ENCODE peak calls at places on chromosomes 1 and 21, in ten cellular contexts. X, G, D, U, O, K, R, N, Y and E are unnamed samples.

GRCh38 chr1:202018476-202019234 is 8.3 kb downstream of the ELF3 start:
- DNase-seq in X (no peak), G (peak), D (no peak), U (no peak), O (peak), K (no peak), R (no peak), N (no peak), Y (no peak), E (no peak)

GRCh38 chr1:47675047-47675675 is 237.3 kb downstream of the FOXD2 start:
- DNase-seq in X (no peak), G (no peak), D (no peak), U (no peak), O (no peak), K (no peak), R (no peak), N (peak), Y (no peak), E (no peak)

GRCh38 chr1:224563666-224564065 is 52.5 kb upstream of the CNIH3 start:
- DNase-seq in X (no peak), G (no peak), D (no peak), U (no peak), O (no peak), K (no peak), R (no peak), N (no peak), Y (no peak), E (no peak)

GRCh38 chr1:246165826-246166709 is 341.0 kb downstream of the SMYD3 start:
- DNase-seq in X (no peak), G (no peak), D (peak), U (no peak), O (no peak), K (no peak), R (no peak), N (no peak), Y (no peak), E (no peak)

GRCh38 chr1:157505481-157506272 is 46.6 kb downstream of the FCRL5 start:
- DNase-seq in X (no peak), G (peak), D (no peak), U (peak), O (peak), K (peak), R (peak), N (no peak), Y (peak), E (no peak)

GRCh38 chr1:24142546-24143431 is at the start of gene IL22RA1:
- DNase-seq in X (no peak), G (no peak), D (no peak), U (peak), O (peak), K (no peak), R (no peak), N (no peak), Y (no peak), E (no peak)

GRCh38 chr21:42568377-42568776 is 54.7 kb downstream of the SLC37A1 start:
- DNase-seq in X (peak), G (no peak), D (no peak), U (no peak), O (no peak), K (no peak), R (no peak), N (no peak), Y (no peak), E (no peak)

GRCh38 chr1:19560480-19560879 is 75.1 kb upstream of the CAPZB start:
- DNase-seq in X (no peak), G (no peak), D (no peak), U (no peak), O (no peak), K (no peak), R (no peak), N (no peak), Y (no peak), E (no peak)

GRCh38 chr1:44608141-44608540 is 66.1 kb downstream of the TMEM53 start:
- DNase-seq in X (no peak), G (no peak), D (no peak), U (no peak), O (no peak), K (no peak), R (no peak), N (no peak), Y (no peak), E (no peak)

GRCh38 chr1:117466761-117467160 is 99.5 kb downstream of the MAN1A2 start:
- DNase-seq in X (no peak), G (no peak), D (no peak), U (no peak), O (no peak), K (no peak), R (no peak), N (no peak), Y (no peak), E (no peak)

GRCh38 chr21:39681845-39682244 is 63.1 kb upstream of the IGSF5 start:
- DNase-seq in X (no peak), G (no peak), D (no peak), U (peak), O (no peak), K (peak), R (no peak), N (no peak), Y (no peak), E (no peak)

GRCh38 chr21:46452719-46453118 is 6.0 kb upstream of the DIP2A start:
- DNase-seq in X (no peak), G (no peak), D (no peak), U (no peak), O (no peak), K (no peak), R (no peak), N (no peak), Y (no peak), E (no peak)

GRCh38 chr1:156162430-156163037 is 9.1 kb downstream of the SEMA4A start:
- DNase-seq in X (no peak), G (no peak), D (no peak), U (no peak), O (no peak), K (no peak), R (no peak), N (no peak), Y (no peak), E (no peak)

GRCh38 chr1:165235158-165235776 is 121.2 kb downstream of the LMX1A start:
- DNase-seq in X (no peak), G (no peak), D (no peak), U (no peak), O (no peak), K (no peak), R (no peak), N (no peak), Y (no peak), E (no peak)

GRCh38 chr1:33943978-33944377 is 80.1 kb downstream of the HMGB4 start:
- DNase-seq in X (no peak), G (no peak), D (no peak), U (peak), O (no peak), K (peak), R (peak), N (no peak), Y (no peak), E (no peak)

GRCh38 chr1:91754348-91754747 is 131.6 kb downstream of the TGFBR3 start:
- DNase-seq in X (no peak), G (no peak), D (no peak), U (no peak), O (no peak), K (no peak), R (no peak), N (peak), Y (no peak), E (no peak)

GRCh38 chr1:158103860-158104522 is 76.7 kb upstream of the CD1D start:
- DNase-seq in X (no peak), G (no peak), D (no peak), U (no peak), O (no peak), K (no peak), R (no peak), N (no peak), Y (no peak), E (no peak)

GRCh38 chr1:47881505-47882442 is 115.4 kb downstream of the TRABD2B start:
- DNase-seq in X (no peak), G (no peak), D (no peak), U (peak), O (no peak), K (no peak), R (no peak), N (no peak), Y (no peak), E (no peak)

GRCh38 chr1:8055973-8056372 is 29.9 kb upstream of the ERRFI1 start:
- DNase-seq in X (no peak), G (no peak), D (no peak), U (peak), O (peak), K (peak), R (no peak), N (no peak), Y (no peak), E (no peak)

GRCh38 chr1:65980241-65980640 is 187.5 kb downstream of the PDE4B start:
- DNase-seq in X (no peak), G (no peak), D (no peak), U (no peak), O (no peak), K (no peak), R (no peak), N (no peak), Y (no peak), E (no peak)

GRCh38 chr1:118783095-118783758 is 204.9 kb downstream of the TBX15 start:
- DNase-seq in X (no peak), G (no peak), D (no peak), U (no peak), O (no peak), K (no peak), R (no peak), N (no peak), Y (no peak), E (no peak)

GRCh38 chr1:150562384-150563339 is 13.5 kb downstream of the ADAMTSL4 start:
- DNase-seq in X (peak), G (no peak), D (no peak), U (no peak), O (no peak), K (no peak), R (no peak), N (no peak), Y (peak), E (no peak)

GRCh38 chr1:210260087-210260486 is 27.5 kb downstream of the SERTAD4 start:
- DNase-seq in X (no peak), G (no peak), D (no peak), U (no peak), O (no peak), K (no peak), R (no peak), N (no peak), Y (no peak), E (no peak)

GRCh38 chr21:46093668-46094400 is 4.1 kb upstream of the COL6A2 start:
- DNase-seq in X (peak), G (no peak), D (peak), U (no peak), O (no peak), K (no peak), R (no peak), N (peak), Y (peak), E (no peak)

GRCh38 chr1:246577082-246577719 is 10.9 kb downstream of the CNST start:
- DNase-seq in X (no peak), G (no peak), D (no peak), U (no peak), O (no peak), K (no peak), R (no peak), N (no peak), Y (no peak), E (no peak)

GRCh38 chr1:25737151-25737550 is 62.8 kb upstream of the SELENON start:
- DNase-seq in X (no peak), G (no peak), D (no peak), U (no peak), O (no peak), K (no peak), R (no peak), N (no peak), Y (no peak), E (peak)

GRCh38 chr1:236143104-236143948 is 987 bp downstream of the GPR137B start:
- DNase-seq in X (peak), G (no peak), D (no peak), U (peak), O (no peak), K (peak), R (peak), N (no peak), Y (no peak), E (no peak)

GRCh38 chr1:201506573-201507567 is at the start of gene CSRP1:
- DNase-seq in X (peak), G (no peak), D (peak), U (peak), O (peak), K (no peak), R (no peak), N (peak), Y (peak), E (no peak)

GRCh38 chr1:19081218-19081893 is 124.9 kb upstream of the IFFO2 start:
- DNase-seq in X (no peak), G (no peak), D (no peak), U (peak), O (no peak), K (no peak), R (no peak), N (peak), Y (no peak), E (peak)

GRCh38 chr1:202411421-202411820 is 62.9 kb downstream of the PPP1R12B start:
- DNase-seq in X (no peak), G (no peak), D (no peak), U (no peak), O (no peak), K (no peak), R (no peak), N (no peak), Y (no peak), E (no peak)

GRCh38 chr1:159177273-159177907 is 6.0 kb downstream of the CADM3 start:
- DNase-seq in X (no peak), G (peak), D (no peak), U (peak), O (peak), K (no peak), R (peak), N (no peak), Y (no peak), E (no peak)

GRCh38 chr1:25565188-25565591 is 21.8 kb downstream of the LDLRAP1 start:
- DNase-seq in X (no peak), G (no peak), D (no peak), U (peak), O (no peak), K (no peak), R (no peak), N (no peak), Y (no peak), E (no peak)

GRCh38 chr21:45463871-45464270 is 58.9 kb downstream of the COL18A1 start:
- DNase-seq in X (no peak), G (no peak), D (no peak), U (no peak), O (no peak), K (no peak), R (no peak), N (no peak), Y (no peak), E (peak)

GRCh38 chr21:46006547-46007497 is 25.3 kb downstream of the COL6A1 start:
- DNase-seq in X (peak), G (no peak), D (peak), U (no peak), O (no peak), K (no peak), R (no peak), N (no peak), Y (no peak), E (peak)

GRCh38 chr1:44694863-44695478 is 20.5 kb downstream of the ARMH1 start:
- DNase-seq in X (no peak), G (no peak), D (no peak), U (no peak), O (no peak), K (no peak), R (no peak), N (no peak), Y (no peak), E (no peak)

GRCh38 chr21:20783611-20784010 is 214.6 kb upstream of the NCAM2 start:
- DNase-seq in X (no peak), G (no peak), D (no peak), U (no peak), O (no peak), K (no peak), R (no peak), N (no peak), Y (no peak), E (no peak)

GRCh38 chr1:227889863-227890405 is 57.8 kb downstream of the WNT9A start:
- DNase-seq in X (peak), G (peak), D (peak), U (no peak), O (no peak), K (no peak), R (no peak), N (peak), Y (no peak), E (no peak)

GRCh38 chr1:3337798-3338724 is 116.4 kb upstream of the ARHGEF16 start:
- DNase-seq in X (no peak), G (no peak), D (no peak), U (no peak), O (no peak), K (no peak), R (no peak), N (no peak), Y (no peak), E (no peak)
- TF ChIP-seq CTCF in X (no peak), G (no peak), D (no peak), U (no peak), O (no peak), K (no peak), R (no peak), N (no peak), Y (no peak), E (no peak)

DNA sequence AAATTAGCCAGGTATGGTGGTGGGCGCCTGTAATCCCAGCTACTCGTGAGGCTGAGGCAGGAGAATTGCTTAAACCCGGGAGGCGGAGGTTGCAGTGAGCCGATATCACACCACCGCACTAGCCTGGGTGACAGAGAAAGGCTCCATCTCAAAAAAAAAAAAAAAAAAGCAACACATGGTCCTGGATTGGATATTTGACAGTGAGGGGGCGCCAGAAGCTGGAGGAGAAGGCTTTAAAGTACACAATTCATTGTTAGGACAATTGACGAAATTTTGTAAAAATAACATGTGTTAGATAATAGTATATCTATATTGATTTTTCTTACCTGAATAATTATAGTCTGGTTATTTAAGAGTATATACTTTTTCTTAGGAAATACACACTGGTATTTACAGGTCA is 50.2 kb upstream of the USP25 start:
- DNase-seq in X (no peak), G (no peak), D (no peak), U (no peak), O (no peak), K (no peak), R (no peak), N (no peak), Y (no peak), E (no peak)
- TF ChIP-seq CTCF in X (no peak), G (no peak), D (no peak), U (peak), O (no peak), K (no peak), R (no peak), N (no peak), Y (no peak), E (peak)

GRCh38 chr1:30785181-30785580 is 27.6 kb upstream of the LAPTM5 start:
- DNase-seq in X (no peak), G (no peak), D (no peak), U (no peak), O (no peak), K (no peak), R (no peak), N (no peak), Y (no peak), E (no peak)

GRCh38 chr1:30781906-30782305 is 24.3 kb upstream of the LAPTM5 start:
- DNase-seq in X (no peak), G (no peak), D (no peak), U (no peak), O (no peak), K (no peak), R (no peak), N (no peak), Y (no peak), E (no peak)

GRCh38 chr1:30780409-30780808 is 22.8 kb upstream of the LAPTM5 start:
- DNase-seq in X (no peak), G (no peak), D (no peak), U (no peak), O (no peak), K (no peak), R (no peak), N (no peak), Y (no peak), E (no peak)

GRCh38 chr1:30783244-30783915 is 25.8 kb upstream of the LAPTM5 start:
- DNase-seq in X (no peak), G (no peak), D (no peak), U (no peak), O (no peak), K (no peak), R (no peak), N (no peak), Y (no peak), E (no peak)

DNA sequence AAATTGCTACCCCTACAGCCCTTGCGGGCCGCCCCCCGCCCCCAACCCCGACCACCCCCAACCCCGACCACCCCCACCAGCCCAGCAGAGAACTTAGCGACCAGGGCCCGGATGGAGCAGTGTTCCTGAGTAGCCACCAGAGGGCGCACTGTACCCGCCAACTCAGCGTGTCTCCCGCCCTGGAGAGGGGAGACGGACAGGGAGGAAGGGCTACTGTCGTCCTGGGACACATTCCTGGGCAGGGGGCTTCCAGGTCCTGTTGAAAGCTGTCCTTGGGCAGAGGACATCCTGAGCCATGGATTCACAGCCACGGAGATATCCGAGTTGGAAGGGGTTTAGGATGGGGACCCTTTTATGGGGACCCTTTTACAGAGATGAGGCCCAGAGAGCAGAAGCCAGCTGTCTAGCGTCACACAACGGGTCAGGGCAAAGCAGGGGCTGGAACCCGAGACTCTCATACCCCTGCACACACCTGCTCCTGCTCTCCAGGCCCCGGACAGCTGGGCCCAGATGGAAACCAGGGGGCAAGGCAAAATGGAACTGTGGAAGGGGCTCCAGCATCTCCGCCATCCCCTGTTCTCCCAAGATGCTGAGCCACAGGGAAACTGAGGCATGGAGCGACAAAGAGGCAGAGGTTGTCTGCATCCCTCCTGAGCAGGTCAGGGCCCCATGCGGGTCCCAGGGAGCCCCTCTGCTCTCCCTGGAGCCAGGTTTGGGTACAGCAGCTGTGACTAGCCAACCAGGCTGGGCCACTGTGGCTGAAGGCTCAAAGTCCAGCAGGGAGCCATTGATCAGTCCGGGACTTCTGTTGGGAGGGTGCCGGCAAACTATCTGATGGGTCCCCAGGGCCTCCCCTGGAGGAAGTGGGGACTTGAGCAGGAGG is 25.0 kb upstream of the LAPTM5 start:
- DNase-seq in X (peak), G (peak), D (no peak), U (no peak), O (no peak), K (no peak), R (no peak), N (peak), Y (peak), E (no peak)
- TF ChIP-seq CTCF in X (no peak), G (peak), D (peak), U (peak), O (peak), K (peak), R (peak), N (no peak), Y (no peak), E (peak)

GRCh38 chr1:1760345-1760650 is 18.0 kb downstream of the NADK start:
- DNase-seq in X (no peak), G (no peak), D (no peak), U (no peak), O (no peak), K (no peak), R (no peak), N (no peak), Y (no peak), E (no peak)

GRCh38 chr1:1761504-1762376 is 16.5 kb downstream of the NADK start:
- DNase-seq in X (no peak), G (no peak), D (no peak), U (no peak), O (no peak), K (no peak), R (no peak), N (no peak), Y (no peak), E (peak)

GRCh38 chr1:1764876-1765478 is 13.3 kb downstream of the NADK start:
- DNase-seq in X (no peak), G (no peak), D (no peak), U (no peak), O (no peak), K (no peak), R (no peak), N (no peak), Y (no peak), E (no peak)

GRCh38 chr1:1760715-1761114 is 17.6 kb downstream of the NADK start:
- DNase-seq in X (no peak), G (no peak), D (no peak), U (no peak), O (no peak), K (no peak), R (no peak), N (no peak), Y (no peak), E (no peak)

GRCh38 chr1:1763657-1764621 is 14.3 kb downstream of the NADK start:
- DNase-seq in X (no peak), G (no peak), D (no peak), U (no peak), O (no peak), K (peak), R (no peak), N (peak), Y (no peak), E (peak)
- TF ChIP-seq CTCF in X (no peak), G (no peak), D (no peak), U (no peak), O (no peak), K (peak), R (no peak), N (no peak), Y (no peak), E (no peak)